ENCODE peak calls at places on chromosomes 4 and X, in four cellular contexts. G, H, W and I are unnamed samples.

GRCh38 chrX:19630776-19631707 is 115.7 kb upstream of the MAP3K15 start:
- DNase-seq in H (no peak), W (no peak), G (no peak), I (no peak)

GRCh38 chrX:21930986-21931385 is 9.5 kb upstream of the SMS start:
- DNase-seq in G (no peak), W (no peak), H (no peak), I (no peak)

GRCh38 chrX:53287493-53288138 is 6.2 kb upstream of the IQSEC2 start:
- DNase-seq in H (peak; percentile 89), W (peak; percentile 69), G (peak; percentile 82), I (no peak)

GRCh38 chrX:149825424-149825823 is 43.7 kb downstream of the MAGEA9 start:
- DNase-seq in G (peak; percentile 12), W (no peak), H (no peak), I (no peak)

GRCh38 chr4:26482508-26483462 is 7.5 kb downstream of the CCKAR start:
- DNase-seq in G (no peak), W (no peak), H (no peak), I (no peak)

GRCh38 chr4:54032558-54033135 is 31.8 kb downstream of the CHIC2 start:
- DNase-seq in W (no peak), G (no peak), H (no peak), I (no peak)

GRCh38 chrX:123755107-123755506 is 22.3 kb upstream of the THOC2 start:
- DNase-seq in W (no peak), H (no peak), G (no peak), I (no peak)

GRCh38 chrX:115297189-115297588 is 7.7 kb downstream of the LUZP4 start:
- DNase-seq in G (no peak), H (no peak), W (no peak), I (no peak)

GRCh38 chr4:148442830-148443549 is 776 bp upstream of the NR3C2 start:
- DNase-seq in W (no peak), H (peak; percentile 67), G (no peak), I (no peak)

GRCh38 chr4:176927664-176928063 is 134.9 kb upstream of the VEGFC start:
- DNase-seq in W (no peak), G (peak; percentile 85), H (no peak), I (no peak)

GRCh38 chr4:185809517-185810071 is 2.4 kb downstream of the SORBS2 start:
- DNase-seq in H (no peak), G (no peak), W (no peak), I (no peak)

GRCh38 chrX:71489540-71489939 is 43.4 kb upstream of the OGT start:
- DNase-seq in W (no peak), H (no peak), G (peak; percentile 67), I (no peak)

GRCh38 chr4:122073615-122074014 is 78.5 kb upstream of the BLTP1 start:
- DNase-seq in H (no peak), W (no peak), G (no peak), I (no peak)

GRCh38 chr4:152185786-152186540 is 349.9 kb downstream of the FBXW7 start:
- DNase-seq in W (no peak), G (peak; percentile 56), H (no peak), I (no peak)

GRCh38 chr4:27010334-27010940 is 149.8 kb downstream of the STIM2 start:
- DNase-seq in G (peak; percentile 81), W (peak; percentile 64), H (peak; percentile 66), I (no peak)

GRCh38 chrX:72305286-72306084 is at the start of gene CITED1:
- DNase-seq in W (no peak), H (no peak), G (peak; percentile 39), I (no peak)

GRCh38 chr4:6668391-6668790 is 25.3 kb upstream of the S100P start:
- DNase-seq in G (peak; percentile 63), H (no peak), W (no peak), I (no peak)

GRCh38 chr4:6372649-6373525 is 99.5 kb downstream of the PPP2R2C start:
- DNase-seq in W (no peak), G (peak; percentile 61), H (peak; percentile 10), I (no peak)

GRCh38 chr4:137536789-137537561 is 4.7 kb upstream of the PCDH18 start:
- DNase-seq in G (no peak), W (no peak), H (no peak), I (no peak)

GRCh38 chrX:51332188-51332942 is at the start of gene NUDT10:
- DNase-seq in G (peak; percentile 45), W (peak; percentile 70), H (peak; percentile 55), I (peak; percentile 35)

GRCh38 chr4:155722816-155723499 is 35.9 kb upstream of the GUCY1B1 start:
- DNase-seq in G (peak; percentile 12), W (no peak), H (no peak), I (no peak)

GRCh38 chrX:54819201-54819600 is 11.7 kb downstream of the MAGED2 start:
- DNase-seq in G (no peak), W (no peak), H (no peak), I (no peak)

GRCh38 chrX:117985241-117985640 is 131.4 kb downstream of the KLHL13 start:
- DNase-seq in G (no peak), H (no peak), W (no peak), I (no peak)

GRCh38 chr4:27005512-27006246 is 145.0 kb downstream of the STIM2 start:
- DNase-seq in H (no peak), G (peak; percentile 90), W (no peak), I (no peak)

GRCh38 chr4:15006416-15007024 is 4.2 kb downstream of the CPEB2 start:
- DNase-seq in H (no peak), W (no peak), G (peak; percentile 42), I (no peak)

GRCh38 chr4:13355036-13355910 is 128.9 kb downstream of the RAB28 start:
- DNase-seq in W (no peak), G (no peak), H (no peak), I (no peak)

GRCh38 chr4:123939621-123940020 is 543.0 kb downstream of the SPRY1 start:
- DNase-seq in H (no peak), W (no peak), G (peak; percentile 78), I (no peak)

GRCh38 chrX:96405842-96406241 is 278.8 kb upstream of the DIAPH2 start:
- DNase-seq in H (no peak), W (no peak), G (no peak), I (no peak)

GRCh38 chrX:78527263-78527662 is 131.9 kb downstream of the RTL3 start:
- DNase-seq in G (peak; percentile 80), W (no peak), H (no peak), I (no peak)

GRCh38 chrX:1274786-1275185 is 6.2 kb downstream of the CSF2RA start:
- DNase-seq in G (no peak), W (no peak), H (no peak), I (no peak)

GRCh38 chrX:78123190-78123589 is 16.3 kb downstream of the TAF9B start:
- DNase-seq in G (peak; percentile 67), H (no peak), W (no peak), I (no peak)

DNA sequence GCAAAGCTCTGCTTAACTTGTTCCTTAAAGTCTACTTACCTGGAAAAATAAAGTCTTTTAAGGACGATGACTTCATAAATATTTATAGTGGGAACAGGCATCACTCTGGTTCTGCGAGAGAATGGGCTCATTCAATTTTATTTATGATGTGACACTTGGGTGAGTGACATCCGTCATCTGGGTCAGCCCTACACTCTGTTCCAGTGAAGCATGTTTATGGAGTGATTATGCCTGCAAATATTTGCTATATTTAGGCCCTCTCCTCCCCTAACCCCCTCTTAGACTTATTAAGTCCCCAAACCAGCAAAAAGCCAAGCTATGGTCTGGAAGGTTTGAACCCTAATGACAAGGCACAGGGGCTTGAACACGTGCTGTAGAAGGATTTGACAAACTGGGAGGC is 55.8 kb downstream of the C4orf51 start:
- DNase-seq in G (no peak), H (peak; percentile 50), W (no peak), I (no peak)
- H3K27ac ChIP-seq in G (peak overlapping the region; percentile 100), H (peak overlapping the region; percentile 98), W (peak overlapping the region; percentile 98), I (peak overlapping the region; percentile 99)

DNA sequence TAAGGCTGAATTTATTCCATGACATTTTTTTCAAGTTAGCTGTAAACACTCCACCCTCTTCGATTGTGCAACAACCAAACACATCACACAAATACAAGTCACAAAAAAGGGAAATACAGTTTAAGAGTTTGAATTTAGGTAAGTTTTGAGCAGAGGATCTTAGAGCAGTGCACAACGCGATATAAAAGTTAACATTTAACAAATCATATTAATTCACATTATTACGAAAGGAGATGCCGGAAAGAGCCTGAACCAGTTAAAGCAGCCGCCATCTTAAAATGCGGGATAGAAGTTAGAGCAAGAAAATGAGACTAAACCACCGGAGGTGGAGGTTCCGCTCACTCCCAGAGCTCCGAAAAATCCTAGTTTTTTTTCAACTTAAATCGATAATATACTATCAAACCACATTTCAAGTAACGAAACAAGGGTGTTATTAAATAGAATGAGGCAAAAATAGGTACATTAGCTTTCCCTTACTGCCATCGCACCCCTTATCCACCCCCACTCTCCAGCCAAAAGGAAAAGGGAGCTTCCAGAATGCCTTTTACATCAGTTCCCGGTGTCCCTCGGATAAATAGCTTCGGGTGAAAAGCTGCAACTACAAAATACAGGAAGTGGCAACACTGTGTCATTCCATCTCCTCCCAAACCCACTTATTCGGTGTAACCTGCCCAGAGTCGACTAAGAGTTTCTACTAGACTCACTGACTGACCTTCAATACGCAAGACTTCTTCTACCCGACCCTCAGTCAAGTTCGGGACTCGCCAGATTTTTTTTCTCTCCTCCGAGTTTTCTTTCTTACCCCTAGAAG is 1.9 kb downstream of the UBE2D3 start:
- DNase-seq in G (peak; percentile 83), H (no peak), W (no peak), I (no peak)
- H3K4me1 ChIP-seq in G (peaks cover 45% of the 10 kb centered on the region), H (peaks cover 52% of the 10 kb centered on the region), W (no peaks in the 10 kb centered on the region), I (peaks cover 49% of the 10 kb centered on the region)

GRCh38 chr4:4849106-4849505 is 10.4 kb upstream of the MSX1 start:
- DNase-seq in H (peak; percentile 18), G (no peak), W (no peak), I (peak; percentile 27)
- H3K27me3 ChIP-seq in H (peaks cover 34% of the 10 kb centered on the region), G (no peaks in the 10 kb centered on the region), W (peaks cover under 1% of the 10 kb centered on the region), I (peaks cover 27% of the 10 kb centered on the region)

GRCh38 chrX:154017766-154018517 is 1.8 kb downstream of the IRAK1 start:
- DNase-seq in H (no peak), W (no peak), G (no peak), I (no peak)
- H3K27ac ChIP-seq in H (peak overlapping the region; percentile 88), W (no peak overlapping the region), G (no peak overlapping the region), I (peak overlapping the region; percentile 79)